ENCODE peak calls at places on chromosomes 16 and 17, in nine cellular contexts. Q, J, O, H, E, Y, T, N and Z are unnamed samples.

GRCh38 chr17:30323262-30323894 is 10.5 kb downstream of the TMIGD1 start:
- DNase-seq in N (peak), T (no peak), J (no peak), H (no peak), Y (no peak), E (no peak), Q (no peak), O (no peak), Z (no peak)

GRCh38 chr17:40121191-40121885 is 433 bp upstream of the MSL1 start:
- DNase-seq in Q (peak), Y (no peak), O (peak), N (no peak), E (no peak), H (peak), T (peak), J (no peak), Z (no peak)

GRCh38 chr16:11674818-11675560 is 6.7 kb downstream of the SNN start:
- DNase-seq in J (no peak), H (no peak), N (no peak), Q (no peak), O (peak), E (no peak), T (peak), Y (no peak), Z (peak)

GRCh38 chr16:11651796-11652195 is 16.5 kb upstream of the SNN start:
- DNase-seq in J (no peak), O (no peak), Y (no peak), E (no peak), Q (no peak), H (no peak), T (no peak), N (no peak), Z (no peak)

GRCh38 chr16:2530629-2531318 is 434 bp downstream of the CEMP1 start:
- DNase-seq in Y (no peak), Q (no peak), H (peak), O (no peak), E (no peak), T (no peak), J (no peak), N (no peak), Z (no peak)

GRCh38 chr16:17590711-17591654 is 120.2 kb upstream of the XYLT1 start:
- DNase-seq in Q (no peak), E (no peak), H (no peak), Y (peak), N (no peak), J (no peak), T (no peak), O (no peak), Z (peak)

GRCh38 chr17:12731839-12732238 is 57.5 kb upstream of the ARHGAP44 start:
- DNase-seq in J (no peak), Q (peak), H (no peak), E (no peak), O (no peak), Y (no peak), N (no peak), T (no peak), Z (no peak)

GRCh38 chr17:3022197-3022596 is 41.2 kb downstream of the OR1D5 start:
- DNase-seq in Q (no peak), J (no peak), Y (no peak), T (no peak), N (no peak), E (no peak), O (no peak), H (no peak), Z (no peak)

GRCh38 chr17:74861554-74862107 is 1.9 kb upstream of the GRIN2C start:
- DNase-seq in O (no peak), T (no peak), E (no peak), J (no peak), H (no peak), Y (no peak), Q (no peak), N (no peak), Z (no peak)

GRCh38 chr17:28471531-28472342 is 1.7 kb upstream of the SLC13A2 start:
- DNase-seq in N (no peak), O (no peak), H (no peak), Y (peak), E (no peak), T (no peak), Q (no peak), J (peak), Z (no peak)

GRCh38 chr17:82003411-82004381 is 19.0 kb downstream of the CENPX start:
- DNase-seq in O (peak), J (peak), Q (peak), N (no peak), E (peak), Y (peak), T (peak), H (no peak), Z (peak)

GRCh38 chr17:33267881-33268548 is 25.1 kb downstream of the ASIC2 start:
- DNase-seq in Q (no peak), E (no peak), N (no peak), Y (no peak), T (no peak), J (no peak), O (no peak), H (no peak), Z (no peak)

GRCh38 chr17:45147102-45147580 is 1.1 kb upstream of the HEXIM1 start:
- DNase-seq in Y (no peak), E (no peak), N (no peak), J (peak), O (peak), T (no peak), Q (peak), H (peak), Z (peak)

GRCh38 chr17:60091908-60092331 is 13.2 kb upstream of the HEATR6 start:
- DNase-seq in T (peak), Q (no peak), O (peak), H (no peak), E (peak), N (no peak), J (no peak), Y (no peak), Z (peak)

GRCh38 chr17:7946441-7946840 is 14.4 kb downstream of the CNTROB start:
- DNase-seq in O (no peak), T (no peak), N (no peak), Q (no peak), Y (no peak), E (no peak), H (no peak), J (no peak), Z (no peak)

GRCh38 chr17:14153374-14153773 is 83.3 kb downstream of the CDRT15 start:
- DNase-seq in Y (no peak), T (no peak), N (no peak), H (no peak), E (no peak), J (no peak), Q (no peak), O (no peak), Z (no peak)

GRCh38 chr16:4261557-4262172 is 11.2 kb downstream of the TFAP4 start:
- DNase-seq in T (peak), N (peak), H (no peak), E (no peak), Y (peak), Q (peak), J (no peak), O (peak), Z (peak)

GRCh38 chr16:8374586-8374985 is 215.7 kb downstream of the TMEM114 start:
- DNase-seq in Y (peak), T (no peak), H (no peak), E (no peak), N (no peak), Q (no peak), J (no peak), O (no peak), Z (no peak)

GRCh38 chr16:80167657-80168056 is 373.1 kb upstream of the DYNLRB2 start:
- DNase-seq in N (no peak), Q (no peak), J (no peak), H (no peak), Y (no peak), O (no peak), E (no peak), T (no peak), Z (no peak)

GRCh38 chr16:89015271-89015859 is 38.4 kb upstream of the CBFA2T3 start:
- DNase-seq in Y (no peak), Q (no peak), E (no peak), N (no peak), J (no peak), T (no peak), H (no peak), O (no peak), Z (no peak)

GRCh38 chr16:4679854-4680636 is 13.3 kb upstream of the NUDT16L1 start:
- DNase-seq in E (peak), O (peak), Y (no peak), N (no peak), T (peak), H (peak), J (no peak), Q (peak), Z (peak)

GRCh38 chr16:23948949-23949392 is 113.2 kb downstream of the PRKCB start:
- DNase-seq in Y (no peak), Q (no peak), T (no peak), H (no peak), O (no peak), E (no peak), J (peak), N (peak), Z (no peak)

GRCh38 chr17:39618956-39619785 is 7.6 kb upstream of the PPP1R1B start:
- DNase-seq in E (no peak), Y (no peak), T (no peak), N (no peak), H (no peak), J (peak), O (no peak), Q (no peak), Z (no peak)

GRCh38 chr16:54647216-54647615 is 283.4 kb upstream of the IRX5 start:
- DNase-seq in Y (no peak), T (no peak), J (no peak), E (no peak), Q (no peak), N (no peak), H (no peak), O (no peak), Z (no peak)

GRCh38 chr17:36817483-36818048 is 119.7 kb upstream of the LHX1 start:
- DNase-seq in T (no peak), J (no peak), Y (no peak), N (no peak), O (no peak), H (no peak), Q (no peak), E (no peak), Z (no peak)

GRCh38 chr17:35171834-35172233 is 22.4 kb downstream of the SLC35G3 start:
- DNase-seq in T (peak), Q (no peak), H (no peak), J (no peak), N (peak), O (peak), Y (no peak), E (no peak), Z (peak)

GRCh38 chr17:13485327-13485726 is 116.4 kb downstream of the HS3ST3A1 start:
- DNase-seq in T (no peak), Q (no peak), J (no peak), O (no peak), N (no peak), Y (no peak), H (no peak), E (no peak), Z (no peak)

GRCh38 chr17:64001763-64002529 is 3.8 kb downstream of the PRR29 start:
- DNase-seq in N (no peak), O (peak), Q (peak), J (peak), T (peak), E (no peak), Y (no peak), H (no peak), Z (peak)

GRCh38 chr17:36869856-36870617 is 67.2 kb upstream of the LHX1 start:
- DNase-seq in Q (no peak), J (no peak), T (peak), E (no peak), Y (peak), N (no peak), O (peak), H (peak), Z (peak)

GRCh38 chr16:21235199-21235585 is 1.7 kb downstream of the ANKS4B start:
- DNase-seq in Q (no peak), Y (no peak), J (no peak), E (no peak), T (no peak), O (no peak), H (no peak), N (no peak), Z (no peak)
- H3K4me3 ChIP-seq in Q (no peak), Y (no peak), J (no peak), E (no peak), T (no peak), O (no peak), H (peak), N (no peak), Z (no peak)

GRCh38 chr16:81519298-81520150 is 74.9 kb downstream of the CMIP start:
- DNase-seq in T (no peak), E (no peak), J (peak), O (no peak), H (no peak), Y (no peak), N (no peak), Q (no peak), Z (no peak)

GRCh38 chr16:81521141-81521626 is 76.6 kb downstream of the CMIP start:
- DNase-seq in O (no peak), Y (peak), T (no peak), Q (no peak), N (peak), E (no peak), H (no peak), J (no peak), Z (no peak)

GRCh38 chr16:81520151-81520470 is 75.5 kb downstream of the CMIP start:
- DNase-seq in O (no peak), E (no peak), T (no peak), H (no peak), J (no peak), Y (no peak), N (no peak), Q (no peak), Z (no peak)

GRCh38 chr16:81522141-81522701 is 77.6 kb downstream of the CMIP start:
- DNase-seq in E (no peak), T (peak), O (no peak), N (peak), Q (no peak), J (no peak), H (no peak), Y (peak), Z (no peak)

DNA sequence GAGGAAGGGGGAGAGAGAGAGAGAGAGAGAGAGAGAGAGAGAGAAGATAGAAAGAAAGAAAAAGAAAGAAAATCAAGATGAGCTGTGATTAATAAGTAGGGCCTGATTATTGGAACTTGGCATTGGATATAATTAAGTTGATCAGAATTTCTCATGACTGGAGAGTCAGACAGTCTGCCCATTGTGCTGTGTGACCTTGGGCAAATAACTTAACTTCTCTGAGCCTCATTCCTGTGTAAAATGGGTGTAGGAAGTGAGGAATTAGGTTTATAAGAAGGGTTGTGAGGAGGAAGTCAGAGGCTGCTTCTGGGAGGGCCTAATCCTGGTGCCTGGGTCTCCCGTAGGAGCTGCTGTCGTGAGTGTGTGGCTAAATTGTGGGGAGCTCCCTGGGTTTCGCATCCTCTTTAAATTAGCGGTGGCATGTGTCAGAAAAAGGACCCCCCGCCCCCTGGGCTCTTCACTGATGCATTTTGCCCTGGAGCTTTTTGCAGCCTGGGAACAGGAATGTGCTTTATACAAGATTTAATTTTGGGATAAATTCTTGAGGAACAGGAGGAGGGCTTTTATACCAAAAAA is 76.0 kb downstream of the CMIP start:
- DNase-seq in J (no peak), N (no peak), O (no peak), H (no peak), Q (no peak), Y (no peak), T (no peak), E (no peak), Z (no peak)
- H3K4me3 ChIP-seq in J (no peak), N (no peak), O (no peak), H (no peak), Q (no peak), Y (no peak), T (no peak), E (no peak), Z (no peak)

DNA sequence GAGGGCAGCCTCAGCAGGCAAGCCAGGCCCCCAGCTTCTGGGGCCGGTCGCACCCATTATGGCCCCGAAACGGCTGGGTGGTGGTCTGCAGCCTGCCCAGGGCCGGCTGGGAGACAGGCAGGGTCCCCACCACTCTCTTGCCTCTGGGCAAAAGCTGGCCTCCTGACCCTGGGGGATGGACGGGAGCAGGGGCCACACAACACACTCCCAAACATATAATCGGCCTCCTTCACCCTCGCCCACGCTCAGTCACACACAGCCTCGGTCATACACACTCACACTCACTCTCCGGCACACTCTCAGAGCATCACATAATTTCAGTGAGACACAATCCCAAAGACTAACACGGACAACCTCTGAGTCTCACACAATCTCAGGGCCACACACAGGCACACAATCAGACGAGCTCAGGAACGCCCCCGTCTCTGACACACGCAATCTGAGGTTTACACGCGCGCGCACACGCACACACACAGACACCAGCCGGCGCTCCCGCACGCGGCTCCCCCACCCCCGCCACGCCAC is 563 bp downstream of the PEMT start:
- DNase-seq in E (no peak), T (no peak), H (no peak), O (no peak), J (no peak), Y (no peak), Q (no peak), N (no peak), Z (no peak)
- H3K4me3 ChIP-seq in E (peak), T (peak), H (peak), O (peak), J (peak), Y (peak), Q (peak), N (peak), Z (peak)

GRCh38 chr16:87877942-87878507 is 8.7 kb upstream of the SLC7A5 start:
- DNase-seq in E (no peak), Q (no peak), J (no peak), O (no peak), N (no peak), T (no peak), Y (no peak), H (no peak), Z (no peak)

GRCh38 chr16:87878704-87879103 is 9.4 kb upstream of the SLC7A5 start:
- DNase-seq in O (no peak), H (no peak), J (no peak), N (no peak), Q (no peak), E (no peak), Y (no peak), T (no peak), Z (no peak)

GRCh38 chr16:87880117-87880696 is 10.9 kb upstream of the SLC7A5 start:
- DNase-seq in N (no peak), Y (no peak), O (no peak), Q (no peak), H (no peak), T (no peak), E (no peak), J (no peak), Z (no peak)

GRCh38 chr16:87881327-87882200 is 12.3 kb upstream of the SLC7A5 start:
- DNase-seq in N (no peak), T (no peak), O (no peak), Q (no peak), E (no peak), Y (no peak), H (no peak), J (no peak), Z (no peak)

DNA sequence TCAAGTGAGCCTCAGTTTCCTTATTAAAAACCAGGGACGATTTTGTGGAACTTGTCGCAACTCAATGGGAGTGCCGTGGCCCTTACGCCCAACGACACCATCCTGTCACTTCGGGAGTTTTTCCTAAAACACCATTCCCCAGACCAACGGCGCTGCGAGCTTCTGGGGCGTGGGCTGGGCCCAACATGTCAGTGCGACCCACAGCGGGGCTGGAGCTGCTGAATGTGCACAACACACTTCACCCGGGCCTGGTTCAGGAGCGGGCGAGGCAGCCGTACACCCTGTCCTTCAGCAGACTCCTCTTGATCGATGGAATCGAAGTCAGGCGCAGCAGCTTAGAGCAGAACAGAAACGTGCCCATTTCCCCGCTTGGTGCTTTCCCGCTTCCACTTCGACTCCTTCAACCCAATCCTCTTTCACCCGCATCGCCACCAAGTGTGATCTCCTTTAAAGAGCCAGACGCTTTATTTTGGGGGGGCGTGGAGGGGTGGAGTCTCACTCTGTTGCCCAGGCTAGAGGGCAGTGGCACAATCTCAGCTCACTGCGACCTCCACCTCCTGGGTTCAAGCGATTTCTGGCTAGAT is 13.2 kb upstream of the SLC7A5 start:
- DNase-seq in Q (no peak), N (no peak), H (no peak), E (no peak), J (no peak), O (no peak), T (no peak), Y (no peak), Z (no peak)
- H3K4me3 ChIP-seq in Q (no peak), N (no peak), H (no peak), E (no peak), J (no peak), O (no peak), T (no peak), Y (no peak), Z (no peak)

DNA sequence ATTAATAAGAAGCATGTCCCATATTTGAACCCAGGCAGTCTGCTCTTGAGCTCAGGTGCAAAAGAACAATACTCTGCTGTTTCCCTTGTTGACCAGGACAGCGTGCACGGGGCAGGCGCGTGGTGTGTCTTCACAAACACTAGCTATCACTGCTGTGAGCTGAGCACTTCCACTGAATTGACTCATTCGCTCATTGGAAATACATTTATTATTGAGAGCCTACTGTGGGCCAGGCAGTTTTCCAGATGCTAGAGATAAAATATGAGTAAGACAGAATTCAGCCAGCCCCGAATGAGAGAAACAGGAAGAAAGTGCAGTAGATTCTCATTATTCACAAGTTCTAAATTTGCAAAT is 1.7 kb downstream of the CHD9 start:
- DNase-seq in O (peak), N (no peak), Y (no peak), J (no peak), T (peak), H (no peak), Q (no peak), E (no peak), Z (peak)
- H3K4me3 ChIP-seq in O (no peak), N (no peak), Y (no peak), J (no peak), T (no peak), H (no peak), Q (peak), E (no peak), Z (no peak)

DNA sequence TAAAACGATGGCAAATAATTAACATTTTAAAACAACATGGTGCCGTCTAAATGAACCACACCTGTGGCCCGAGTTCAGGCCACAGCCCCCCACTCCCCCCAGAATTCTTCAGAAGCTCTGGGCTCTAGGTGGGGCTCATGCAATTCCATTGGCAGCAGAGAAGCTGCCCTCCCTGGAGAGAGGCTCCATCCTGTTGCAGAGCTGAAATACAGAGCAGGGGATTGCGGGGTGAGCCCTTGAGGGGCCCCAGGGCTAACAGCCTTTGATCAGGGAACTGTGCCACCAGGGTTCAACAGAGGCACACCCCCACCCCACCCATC is 69.3 kb downstream of the ABR start:
- DNase-seq in N (no peak), H (no peak), J (no peak), Y (no peak), O (no peak), Q (no peak), E (no peak), T (no peak), Z (no peak)
- H3K4me3 ChIP-seq in N (no peak), H (no peak), J (no peak), Y (no peak), O (no peak), Q (no peak), E (no peak), T (no peak), Z (no peak)

GRCh38 chr17:79812206-79812968 is 15.5 kb upstream of the CBX8 start:
- DNase-seq in N (no peak), J (no peak), H (no peak), E (no peak), T (no peak), O (no peak), Q (no peak), Y (no peak), Z (no peak)
- H3K4me3 ChIP-seq in N (no peak), J (no peak), H (peak), E (peak), T (peak), O (no peak), Q (peak), Y (no peak), Z (peak)

GRCh38 chr16:55832425-55832787 is 490 bp downstream of the CES1 start:
- DNase-seq in Q (no peak), H (no peak), E (no peak), Y (no peak), O (no peak), N (no peak), J (no peak), T (no peak), Z (no peak)
- H3K4me3 ChIP-seq in Q (peak), H (peak), E (no peak), Y (no peak), O (no peak), N (no peak), J (no peak), T (peak), Z (no peak)